ENCODE peak calls at places on chromosomes 7 and 10, in nine cellular contexts. R is lower lobe of right lung, L is astrocyte of the spinal cord, W is Peyer's patch, X is stomach, M is AG10803, I is SK-N-SH, G is fibroblast of lung, E is thoracic aorta. K is an unnamed sample.

GRCh38 chr10:3119796-3120459 is 52.6 kb downstream of the PFKP start:
- DNase-seq in X (no peak), G (peak), W (no peak), R (no peak), I (peak), L (no peak), E (no peak), M (peak), K (peak)

GRCh38 chr10:71621263-71621751 is 98.3 kb downstream of the C10orf105 start:
- DNase-seq in I (peak), M (peak), G (no peak), L (no peak), W (no peak), X (no peak), E (no peak), R (peak), K (no peak)

GRCh38 chr7:158246960-158247673 is 340.5 kb downstream of the PTPRN2 start:
- DNase-seq in G (no peak), W (peak), L (no peak), M (no peak), E (no peak), I (no peak), R (no peak), X (peak), K (no peak)

GRCh38 chr7:64755881-64756280 is 38.3 kb upstream of the ZNF138 start:
- DNase-seq in I (no peak), E (no peak), W (no peak), X (no peak), R (no peak), G (no peak), L (no peak), M (no peak), K (no peak)

GRCh38 chr10:110610308-110610774 is 33.8 kb upstream of the RBM20 start:
- DNase-seq in R (no peak), I (peak), M (peak), G (peak), X (no peak), L (peak), E (no peak), W (no peak), K (peak)

GRCh38 chr10:131187886-131188285 is 123.6 kb downstream of the TCERG1L start:
- DNase-seq in W (no peak), X (no peak), L (no peak), I (no peak), G (no peak), E (no peak), R (no peak), M (no peak), K (no peak)

GRCh38 chr7:103934508-103934907 is 55.0 kb downstream of the RELN start:
- DNase-seq in M (no peak), W (no peak), E (no peak), R (no peak), I (no peak), G (no peak), X (no peak), L (no peak), K (no peak)

GRCh38 chr7:70595741-70596574 is 536.0 kb upstream of the GALNT17 start:
- DNase-seq in M (no peak), X (peak), E (no peak), L (no peak), I (peak), R (peak), W (peak), G (peak), K (no peak)

GRCh38 chr7:132901241-132901640 is 180.6 kb downstream of the CHCHD3 start:
- DNase-seq in I (peak), M (no peak), E (no peak), G (no peak), X (no peak), W (no peak), L (no peak), R (no peak), K (no peak)

GRCh38 chr10:11009471-11010308 is 8.0 kb upstream of the CELF2 start:
- DNase-seq in M (peak), W (no peak), I (no peak), R (no peak), L (no peak), E (no peak), G (peak), X (no peak), K (peak)

GRCh38 chr7:85602196-85602595 is 415.3 kb upstream of the SEMA3D start:
- DNase-seq in L (peak), G (peak), X (no peak), R (no peak), W (no peak), M (no peak), I (no peak), E (no peak), K (peak)

GRCh38 chr7:18356195-18356645 is 139.3 kb upstream of the HDAC9 start:
- DNase-seq in G (peak), L (peak), M (peak), W (no peak), R (no peak), E (no peak), X (no peak), I (peak), K (peak)

GRCh38 chr10:79052311-79053080 is 16.3 kb upstream of the ZMIZ1 start:
- DNase-seq in I (peak), W (peak), E (no peak), L (no peak), M (no peak), X (peak), G (peak), R (peak), K (no peak)

GRCh38 chr7:100947792-100948191 is 1.5 kb upstream of the MUC3A start:
- DNase-seq in X (no peak), L (no peak), E (no peak), I (no peak), M (no peak), W (no peak), R (no peak), G (no peak), K (no peak)

GRCh38 chr7:73429218-73429617 is 4.4 kb upstream of the FZD9 start:
- DNase-seq in W (no peak), E (no peak), L (peak), R (no peak), I (peak), G (peak), M (no peak), X (no peak), K (no peak)

GRCh38 chr7:130425798-130426197 is 15.0 kb downstream of the CEP41 start:
- DNase-seq in E (no peak), X (no peak), M (no peak), L (no peak), W (no peak), I (no peak), R (no peak), G (no peak), K (no peak)

GRCh38 chr7:14210075-14210474 is 220.6 kb upstream of the ETV1 start:
- DNase-seq in W (no peak), M (no peak), R (no peak), G (no peak), X (no peak), I (peak), L (no peak), E (no peak), K (no peak)

GRCh38 chr7:1993776-1994740 is 238.7 kb downstream of the MAD1L1 start:
- DNase-seq in M (no peak), G (no peak), W (no peak), X (no peak), E (no peak), L (no peak), R (no peak), I (no peak), K (no peak)

GRCh38 chr10:22010973-22011408 is 7.5 kb upstream of the DNAJC1 start:
- DNase-seq in W (no peak), X (no peak), M (peak), I (no peak), L (peak), E (no peak), R (no peak), G (peak), K (peak)

GRCh38 chr7:136405931-136406777 is 429.0 kb upstream of the MTPN start:
- DNase-seq in I (peak), L (peak), M (peak), W (no peak), X (peak), G (peak), R (no peak), E (no peak), K (peak)

GRCh38 chr7:17787257-17787656 is 153.0 kb downstream of the SNX13 start:
- DNase-seq in G (no peak), R (no peak), W (no peak), M (no peak), I (no peak), L (no peak), E (no peak), X (no peak), K (no peak)

GRCh38 chr7:73894851-73895441 is 34.0 kb downstream of the TMEM270 start:
- DNase-seq in X (no peak), R (peak), M (peak), G (peak), L (peak), I (peak), E (peak), W (no peak), K (peak)

GRCh38 chr7:130273081-130273699 is 6.5 kb downstream of the CPA2 start:
- DNase-seq in L (peak), X (no peak), M (peak), I (no peak), W (no peak), G (peak), E (no peak), R (no peak), K (no peak)

GRCh38 chr10:34290412-34291082 is 524.5 kb downstream of the PARD3 start:
- DNase-seq in X (no peak), M (peak), L (peak), E (peak), W (no peak), R (no peak), I (no peak), G (peak), K (peak)

GRCh38 chr7:94258418-94258817 is 136.3 kb upstream of the COL1A2 start:
- DNase-seq in W (no peak), E (no peak), I (peak), G (no peak), R (no peak), X (no peak), L (no peak), M (peak), K (no peak)

GRCh38 chr10:128864554-128865300 is 602.3 kb upstream of the MGMT start:
- DNase-seq in M (no peak), R (no peak), G (no peak), X (no peak), E (no peak), L (no peak), I (no peak), W (no peak), K (no peak)

GRCh38 chr10:36608866-36609265 is 516.5 kb upstream of the ANKRD30A start:
- DNase-seq in L (no peak), M (no peak), X (no peak), G (peak), E (no peak), R (no peak), I (no peak), W (no peak), K (no peak)

GRCh38 chr10:133030791-133031190 is 56.9 kb upstream of the ADGRA1 start:
- DNase-seq in W (no peak), L (no peak), E (no peak), G (no peak), R (no peak), X (no peak), I (no peak), M (no peak), K (no peak)

GRCh38 chr7:47513741-47514241 is 68.1 kb downstream of the TNS3 start:
- DNase-seq in I (no peak), L (peak), G (peak), X (no peak), M (peak), R (no peak), E (no peak), W (no peak), K (peak)

GRCh38 chr10:13808556-13809391 is 222.0 kb downstream of the PRPF18 start:
- DNase-seq in I (no peak), G (peak), L (peak), W (no peak), E (no peak), X (no peak), R (no peak), M (no peak), K (no peak)

GRCh38 chr7:76315372-76315771 is 12.9 kb downstream of the HSPB1 start:
- DNase-seq in M (no peak), W (no peak), I (no peak), L (no peak), G (no peak), X (no peak), R (peak), E (no peak), K (no peak)
- TF ChIP-seq CTCF in M (no peak), W (no peak), I (no peak), L (no peak), G (no peak), X (no peak), R (no peak), E (no peak), K (no peak)

GRCh38 chr10:7411671-7412481 is 1.0 kb upstream of the SFMBT2 start:
- DNase-seq in L (no peak), G (no peak), W (peak), R (peak), E (no peak), I (peak), M (no peak), X (no peak), K (no peak)

GRCh38 chr10:7410800-7411670 is at the start of gene SFMBT2:
- DNase-seq in I (peak), W (peak), G (peak), E (no peak), L (peak), M (peak), X (peak), R (peak), K (peak)

GRCh38 chr10:7410306-7410799 is 481 bp downstream of the SFMBT2 start:
- DNase-seq in M (no peak), E (no peak), I (peak), R (peak), G (peak), W (no peak), L (no peak), X (no peak), K (no peak)

GRCh38 chr10:7409732-7410168 is 1.1 kb downstream of the SFMBT2 start:
- DNase-seq in I (peak), X (no peak), M (no peak), L (peak), W (no peak), E (no peak), R (no peak), G (peak), K (peak)

GRCh38 chr10:7412482-7413251 is 1.8 kb upstream of the SFMBT2 start:
- DNase-seq in I (peak), M (no peak), L (no peak), G (peak), W (peak), X (no peak), R (peak), E (no peak), K (no peak)
- H3K4me3 ChIP-seq in I (no peak), M (no peak), L (no peak), G (peak), W (peak), X (peak), R (peak), E (peak), K (no peak)

GRCh38 chr10:114002422-114002821 is 41.2 kb upstream of the ADRB1 start:
- DNase-seq in L (no peak), G (no peak), X (no peak), M (no peak), E (no peak), R (no peak), I (peak), W (no peak), K (no peak)
- TF ChIP-seq CTCF in L (no peak), G (no peak), X (no peak), M (no peak), E (no peak), R (no peak), I (peak), W (no peak), K (no peak)

GRCh38 chr7:122299935-122300606 is 4.5 kb downstream of the FEZF1 start:
- DNase-seq in W (no peak), X (no peak), I (no peak), R (no peak), M (no peak), G (no peak), L (no peak), E (no peak), K (no peak)

GRCh38 chr7:122300607-122301079 is 3.9 kb downstream of the FEZF1 start:
- DNase-seq in R (peak), L (peak), G (peak), X (no peak), W (no peak), E (no peak), M (peak), I (no peak), K (no peak)

GRCh38 chr7:122302826-122303521 is 1.6 kb downstream of the FEZF1 start:
- DNase-seq in X (no peak), L (no peak), M (no peak), W (no peak), E (no peak), I (no peak), G (no peak), R (no peak), K (no peak)

GRCh38 chr7:122301858-122302745 is 2.4 kb downstream of the FEZF1 start:
- DNase-seq in E (no peak), W (no peak), I (peak), R (no peak), M (no peak), G (no peak), X (no peak), L (no peak), K (no peak)

DNA sequence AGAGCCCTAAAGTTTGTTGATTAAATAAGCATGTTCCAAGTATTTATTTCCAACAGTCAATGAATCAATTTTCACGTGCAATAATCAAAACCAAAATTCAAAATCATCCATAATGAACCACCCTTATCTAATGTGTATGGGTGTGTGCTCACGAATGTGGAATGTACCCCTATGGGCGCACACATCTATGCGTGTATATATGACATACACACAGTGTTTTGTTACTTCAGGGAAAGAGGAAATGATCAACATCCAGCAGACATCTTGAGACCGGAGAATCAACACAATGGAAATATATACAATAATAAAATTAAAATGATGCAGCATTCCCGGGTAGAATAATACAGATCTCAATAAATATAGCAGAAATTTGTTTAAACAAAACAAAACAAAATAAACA is 3.3 kb downstream of the FEZF1 start:
- DNase-seq in E (no peak), R (no peak), M (no peak), X (no peak), L (no peak), I (no peak), G (no peak), W (no peak), K (no peak)
- H3K4me3 ChIP-seq in E (no peak), R (no peak), M (no peak), X (no peak), L (no peak), I (no peak), G (no peak), W (no peak), K (no peak)

DNA sequence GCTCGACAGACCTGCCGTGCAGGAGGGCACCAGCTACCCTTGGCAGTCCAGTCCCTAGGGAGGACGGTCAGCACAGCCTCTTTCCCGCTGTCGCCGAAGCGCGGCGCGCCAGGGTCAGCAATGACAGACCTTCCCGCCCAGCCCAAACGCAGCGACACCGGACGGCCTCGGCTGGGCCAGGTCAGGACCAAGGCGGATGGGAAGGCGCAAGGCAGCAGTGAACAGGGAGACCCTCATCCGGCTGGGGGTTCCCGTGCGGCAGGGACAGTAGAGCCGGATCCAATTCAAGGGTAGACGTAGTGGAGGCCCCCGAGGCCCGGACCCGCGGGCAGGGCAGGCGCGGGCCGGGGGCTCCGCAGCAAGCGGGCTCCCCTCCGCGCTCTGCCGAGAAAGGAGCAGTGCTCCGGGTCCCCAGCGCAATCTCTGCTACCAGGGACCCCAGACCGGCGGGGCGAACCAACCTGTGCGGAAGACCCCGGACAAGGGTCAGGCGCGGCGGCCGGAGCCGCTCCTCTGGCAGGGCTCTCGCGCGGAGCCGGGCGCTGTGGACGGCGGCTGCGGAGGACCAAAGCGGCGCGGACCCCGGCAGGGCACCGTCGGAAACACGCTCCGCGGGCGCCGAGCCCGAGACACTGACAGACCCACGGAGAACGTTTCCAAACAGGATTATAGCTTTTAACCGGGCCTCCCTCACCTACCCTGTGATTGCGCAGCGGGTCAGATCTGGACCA is at the start of gene SEC31B:
- DNase-seq in X (peak), W (no peak), G (no peak), I (peak), L (no peak), M (no peak), R (peak), E (no peak), K (no peak)
- TF ChIP-seq CTCF in X (no peak), W (no peak), G (no peak), I (no peak), L (no peak), M (no peak), R (no peak), E (no peak), K (peak)

GRCh38 chr7:56092789-56093531 is at the start of gene PHKG1:
- DNase-seq in G (peak), I (peak), L (peak), X (peak), E (peak), M (peak), W (peak), R (peak), K (peak)
- H3K4me3 ChIP-seq in G (no peak), I (no peak), L (no peak), X (no peak), E (peak), M (peak), W (no peak), R (peak), K (no peak)

GRCh38 chr7:119482209-119482608 is 790.8 kb upstream of the KCND2 start:
- DNase-seq in L (peak), E (no peak), I (peak), R (no peak), G (peak), M (no peak), X (peak), W (no peak), K (peak)
- TF ChIP-seq CTCF in L (peak), E (no peak), I (peak), R (peak), G (no peak), M (no peak), X (no peak), W (no peak), K (peak)

DNA sequence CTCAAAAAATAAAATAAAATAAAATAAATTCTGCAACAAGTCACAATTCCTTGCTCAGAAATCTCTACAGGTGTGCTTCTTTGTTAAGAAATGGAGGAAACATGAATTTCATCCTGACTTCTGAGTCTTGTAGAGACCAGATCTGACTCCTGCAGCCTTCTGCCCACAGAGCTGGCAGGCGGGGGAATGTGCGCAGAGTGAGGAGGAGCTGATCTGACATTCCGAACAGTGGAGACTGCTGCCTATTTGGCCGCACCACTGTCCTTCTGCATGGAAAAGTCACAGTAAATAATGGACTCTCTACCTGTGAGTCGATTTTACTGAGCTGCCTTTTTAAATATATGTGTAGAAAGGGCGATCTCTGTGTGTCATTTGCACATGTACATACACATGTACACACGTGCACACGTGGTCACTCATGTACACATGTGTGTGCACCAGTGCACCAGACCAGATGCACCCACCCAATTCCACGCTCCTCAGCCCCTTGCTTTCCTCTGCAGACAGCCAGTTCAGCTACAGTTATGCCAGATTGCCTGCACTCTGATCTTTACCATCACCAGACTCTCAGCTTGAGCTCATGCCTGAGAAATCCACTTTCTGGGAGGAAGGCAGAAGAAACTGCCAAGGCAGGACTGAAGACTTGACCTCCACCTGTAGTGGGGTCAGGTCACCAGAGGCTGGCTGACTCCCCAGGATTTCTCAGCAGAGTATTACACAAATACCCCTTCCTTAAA is 54.9 kb downstream of the IKZF1 start:
- DNase-seq in R (no peak), I (no peak), X (no peak), L (no peak), W (no peak), G (no peak), M (no peak), E (no peak), K (no peak)
- H3K4me3 ChIP-seq in R (no peak), I (no peak), X (no peak), L (no peak), W (no peak), G (no peak), M (no peak), E (no peak), K (no peak)

K was measured in cardiac fibroblast.